ENCODE peak calls at places on chromosomes 4 and X, in five cellular contexts. Z, S, B, Q and W are unnamed samples.

GRCh38 chrX:13805241-13805640 is 11.7 kb downstream of the GPM6B start:
- DNase-seq in Z (no peak), S (no peak), B (no peak), Q (no peak), W (no peak)

GRCh38 chr4:80202190-80202711 is 4.9 kb downstream of the PRDM8 start:
- DNase-seq in Z (no peak), S (peak), B (no peak), Q (peak), W (peak)

GRCh38 chr4:123621072-123621705 is 224.6 kb downstream of the SPRY1 start:
- DNase-seq in Z (no peak), S (no peak), B (no peak), Q (no peak), W (no peak)

GRCh38 chrX:38651625-38652601 is 90.6 kb downstream of the TSPAN7 start:
- DNase-seq in Z (no peak), S (no peak), B (no peak), Q (no peak), W (no peak)

GRCh38 chr4:89469930-89470375 is 162.4 kb upstream of the GPRIN3 start:
- DNase-seq in Z (no peak), S (no peak), B (no peak), Q (no peak), W (no peak)

GRCh38 chr4:57442834-57443291 is 332.7 kb upstream of the IGFBP7 start:
- DNase-seq in Z (no peak), S (no peak), B (peak), Q (peak), W (peak)

GRCh38 chrX:42107495-42108139 is 184.3 kb upstream of the CASK start:
- DNase-seq in Z (no peak), S (no peak), B (no peak), Q (no peak), W (no peak)

GRCh38 chr4:8745036-8745827 is 126.4 kb downstream of the HMX1 start:
- DNase-seq in Z (no peak), S (no peak), B (no peak), Q (no peak), W (no peak)

GRCh38 chr4:173821851-173822250 is 291.8 kb upstream of the HAND2 start:
- DNase-seq in Z (no peak), S (no peak), B (no peak), Q (no peak), W (no peak)

GRCh38 chrX:13250831-13251612 is 68.8 kb downstream of the ATXN3L start:
- DNase-seq in Z (peak), S (no peak), B (no peak), Q (no peak), W (no peak)

GRCh38 chr4:8117278-8117682 is 41.3 kb downstream of the ABLIM2 start:
- DNase-seq in Z (no peak), S (no peak), B (no peak), Q (peak), W (no peak)

GRCh38 chr4:92969650-92970370 is 666.0 kb downstream of the GRID2 start:
- DNase-seq in Z (peak), S (no peak), B (peak), Q (no peak), W (no peak)

GRCh38 chr4:3190549-3190948 is 58.4 kb upstream of the MSANTD1 start:
- DNase-seq in Z (no peak), S (no peak), B (no peak), Q (no peak), W (no peak)

GRCh38 chrX:153333271-153333670 is 682 bp upstream of the ZNF275 start:
- DNase-seq in Z (peak), S (no peak), B (no peak), Q (no peak), W (no peak)

GRCh38 chr4:110196871-110197420 is 1.5 kb downstream of the ELOVL6 start:
- DNase-seq in Z (no peak), S (peak), B (no peak), Q (peak), W (peak)
- TF ChIP-seq CTCF in Z (no peak), S (no peak), B (no peak), Q (no peak), W (no peak)

DNA sequence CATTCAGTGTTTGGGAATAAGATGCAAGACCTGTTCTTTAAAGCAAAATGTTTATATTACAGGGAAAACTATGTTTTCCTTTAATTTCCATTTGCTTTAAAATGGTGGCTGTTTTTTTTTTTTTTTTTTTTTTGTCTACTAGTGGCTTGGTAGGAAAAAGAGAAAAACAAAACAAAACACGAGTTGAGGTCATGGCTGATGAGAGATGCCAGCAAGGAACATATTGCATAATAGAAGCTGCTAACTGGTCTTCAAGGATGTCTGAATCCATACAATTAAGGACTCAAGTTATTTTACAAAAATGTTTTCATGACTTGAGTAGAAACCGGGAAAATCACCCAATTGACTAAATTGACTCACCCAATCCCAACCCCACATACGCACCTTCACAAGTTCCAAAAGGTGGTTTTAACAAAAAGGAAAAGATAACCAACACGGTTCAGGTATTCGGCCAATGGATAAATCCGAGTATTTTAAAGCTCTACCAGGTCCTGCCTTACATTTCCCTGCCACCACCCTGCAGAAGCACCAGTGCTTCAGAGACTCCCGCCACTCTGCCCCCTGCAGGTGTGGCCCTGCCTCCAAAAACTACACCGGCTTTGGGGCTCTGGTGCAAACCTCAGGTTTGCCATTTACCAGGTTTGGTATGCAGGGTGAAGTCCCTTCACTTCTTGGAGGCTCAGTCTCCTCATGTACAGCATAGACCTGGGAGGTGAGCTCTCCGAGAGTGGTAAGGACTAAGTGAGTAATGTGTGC is 27.1 kb downstream of the PIR start:
- DNase-seq in Z (no peak), S (no peak), B (no peak), Q (peak), W (no peak)
- TF ChIP-seq CTCF in Z (no peak), S (no peak), B (no peak), Q (no peak), W (no peak)

DNA sequence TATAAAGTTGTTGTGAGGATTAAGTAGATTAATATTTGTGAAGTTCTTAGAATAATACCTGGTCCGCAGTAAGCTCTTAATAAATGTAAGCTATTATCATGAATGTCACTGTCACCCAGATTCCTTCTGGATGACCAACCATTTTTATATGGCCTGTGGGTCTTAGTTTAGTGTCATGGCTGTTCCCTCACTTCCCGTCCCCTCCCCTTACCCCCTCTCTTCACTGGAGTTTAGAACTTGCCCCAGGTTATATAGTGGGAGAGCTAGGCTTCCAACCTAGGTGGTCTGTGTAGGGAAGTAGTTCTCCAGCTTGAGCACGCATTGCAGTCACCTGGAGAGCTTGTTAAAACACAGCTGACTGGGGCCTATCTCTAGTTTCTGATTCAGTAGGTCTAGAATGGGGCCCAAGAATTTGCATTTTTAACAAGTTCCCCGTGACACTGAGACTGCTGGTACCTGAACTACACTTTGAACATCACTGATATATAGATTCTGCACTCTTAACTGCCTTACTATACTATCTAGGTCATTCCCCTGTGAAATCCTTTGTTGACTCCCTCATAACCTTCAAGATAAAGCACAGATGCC is 66.9 kb upstream of the PLAC1 start:
- DNase-seq in Z (no peak), S (no peak), B (no peak), Q (no peak), W (no peak)
- TF ChIP-seq CTCF in Z (no peak), S (no peak), B (no peak), Q (no peak), W (no peak)

GRCh38 chr4:186551849-186552248 is 3.5 kb downstream of the MTNR1A start:
- DNase-seq in Z (no peak), S (no peak), B (no peak), Q (no peak), W (no peak)

GRCh38 chr4:186554890-186555827 is at the start of gene MTNR1A:
- DNase-seq in Z (no peak), S (no peak), B (no peak), Q (peak), W (peak)

GRCh38 chr4:186553717-186554116 is 1.6 kb downstream of the MTNR1A start:
- DNase-seq in Z (no peak), S (no peak), B (no peak), Q (peak), W (no peak)

GRCh38 chr4:186557061-186557460 is 1.7 kb upstream of the MTNR1A start:
- DNase-seq in Z (no peak), S (no peak), B (no peak), Q (no peak), W (no peak)

GRCh38 chr4:186554485-186554884 is 882 bp downstream of the MTNR1A start:
- DNase-seq in Z (no peak), S (no peak), B (no peak), Q (peak), W (no peak)
- TF ChIP-seq CTCF in Z (peak), S (no peak), B (peak), Q (no peak), W (no peak)